ENCODE peak calls at places on chromosomes 7 and 10, in seven cellular contexts. V, B, T, Q, J, X and Z are unnamed samples.

GRCh38 chr7:41698726-41699125 is 4.2 kb downstream of the INHBA start:
- DNase-seq in V (no peak), B (peak), T (no peak), Q (no peak), J (no peak), X (peak), Z (no peak)

GRCh38 chr7:42736931-42737330 is 174.9 kb downstream of the C7orf25 start:
- DNase-seq in V (peak), B (no peak), T (no peak), Q (no peak), J (no peak), X (peak), Z (no peak)

GRCh38 chr7:32887395-32887794 is 4.2 kb downstream of the KBTBD2 start:
- DNase-seq in V (no peak), B (no peak), T (no peak), Q (no peak), J (no peak), X (no peak), Z (no peak)

GRCh38 chr7:27868117-27868516 is 128.2 kb downstream of the TAX1BP1 start:
- DNase-seq in V (no peak), B (peak), T (no peak), Q (no peak), J (no peak), X (peak), Z (peak)

GRCh38 chr7:34991938-34992840 is 45.1 kb downstream of the DPY19L1 start:
- DNase-seq in V (no peak), B (peak), T (no peak), Q (no peak), J (peak), X (no peak), Z (no peak)

GRCh38 chr10:86782691-86783418 is 26.4 kb downstream of the BMPR1A start:
- DNase-seq in V (no peak), B (no peak), T (no peak), Q (no peak), J (peak), X (no peak), Z (no peak)

GRCh38 chr7:36344618-36345017 is 45.0 kb upstream of the ANLN start:
- DNase-seq in V (no peak), B (no peak), T (no peak), Q (no peak), J (no peak), X (no peak), Z (no peak)

GRCh38 chr7:27203964-27204594 is 4.2 kb upstream of the HOXA13 start:
- DNase-seq in V (no peak), B (no peak), T (no peak), Q (no peak), J (no peak), X (no peak), Z (no peak)

GRCh38 chr7:16365177-16365576 is 56.2 kb downstream of the CRPPA start:
- DNase-seq in V (no peak), B (no peak), T (no peak), Q (no peak), J (no peak), X (no peak), Z (no peak)

GRCh38 chr7:150860978-150861295 is 8.6 kb downstream of the AOC1 start:
- DNase-seq in V (peak), B (no peak), T (no peak), Q (peak), J (no peak), X (no peak), Z (no peak)

GRCh38 chr10:79056736-79057391 is 11.9 kb upstream of the ZMIZ1 start:
- DNase-seq in V (no peak), B (no peak), T (no peak), Q (peak), J (no peak), X (no peak), Z (peak)

GRCh38 chr10:80407836-80408197 is 534 bp upstream of the PRXL2A start:
- DNase-seq in V (peak), B (no peak), T (peak), Q (peak), J (no peak), X (no peak), Z (peak)

GRCh38 chr10:51522858-51523257 is 176.5 kb downstream of the CSTF2T start:
- DNase-seq in V (no peak), B (no peak), T (no peak), Q (no peak), J (no peak), X (no peak), Z (no peak)

GRCh38 chr7:8184241-8184640 is 77.7 kb downstream of the ICA1 start:
- DNase-seq in V (no peak), B (no peak), T (no peak), Q (no peak), J (no peak), X (no peak), Z (no peak)

GRCh38 chr7:116525913-116526857 is 1.3 kb downstream of the CAV1 start:
- DNase-seq in V (peak), B (peak), T (peak), Q (peak), J (peak), X (peak), Z (peak)

GRCh38 chr7:105269397-105269796 is 119.3 kb downstream of the SRPK2 start:
- DNase-seq in V (no peak), B (no peak), T (no peak), Q (no peak), J (no peak), X (no peak), Z (no peak)

GRCh38 chr7:21580073-21580521 is 37.3 kb downstream of the DNAH11 start:
- DNase-seq in V (no peak), B (peak), T (no peak), Q (no peak), J (no peak), X (peak), Z (no peak)

GRCh38 chr7:19061331-19061730 is 56.1 kb downstream of the TWIST1 start:
- DNase-seq in V (no peak), B (peak), T (no peak), Q (no peak), J (no peak), X (no peak), Z (no peak)

GRCh38 chr10:47095848-47096612 is 184.8 kb downstream of the PTPN20 start:
- DNase-seq in V (no peak), B (no peak), T (no peak), Q (peak), J (no peak), X (no peak), Z (no peak)

GRCh38 chr10:125123363-125124113 is 36.8 kb downstream of the CTBP2 start:
- DNase-seq in V (no peak), B (peak), T (no peak), Q (peak), J (no peak), X (peak), Z (no peak)

GRCh38 chr10:82267960-82268359 is 393.0 kb downstream of the NRG3 start:
- DNase-seq in V (no peak), B (no peak), T (no peak), Q (no peak), J (no peak), X (no peak), Z (no peak)

GRCh38 chr10:35420044-35420443 is 83.7 kb downstream of the CCNY start:
- DNase-seq in V (no peak), B (peak), T (no peak), Q (no peak), J (no peak), X (peak), Z (no peak)

GRCh38 chr10:11319990-11320602 is 291.4 kb downstream of the USP6NL start:
- DNase-seq in V (no peak), B (no peak), T (no peak), Q (no peak), J (no peak), X (no peak), Z (no peak)

GRCh38 chr10:11320809-11321520 is 290.5 kb downstream of the USP6NL start:
- DNase-seq in V (no peak), B (no peak), T (no peak), Q (no peak), J (no peak), X (no peak), Z (no peak)

GRCh38 chr10:11322698-11323097 is 288.8 kb downstream of the USP6NL start:
- DNase-seq in V (no peak), B (no peak), T (no peak), Q (no peak), J (no peak), X (no peak), Z (no peak)

GRCh38 chr10:11317936-11318670 is 293.3 kb downstream of the USP6NL start:
- DNase-seq in V (no peak), B (peak), T (no peak), Q (no peak), J (no peak), X (no peak), Z (no peak)

DNA sequence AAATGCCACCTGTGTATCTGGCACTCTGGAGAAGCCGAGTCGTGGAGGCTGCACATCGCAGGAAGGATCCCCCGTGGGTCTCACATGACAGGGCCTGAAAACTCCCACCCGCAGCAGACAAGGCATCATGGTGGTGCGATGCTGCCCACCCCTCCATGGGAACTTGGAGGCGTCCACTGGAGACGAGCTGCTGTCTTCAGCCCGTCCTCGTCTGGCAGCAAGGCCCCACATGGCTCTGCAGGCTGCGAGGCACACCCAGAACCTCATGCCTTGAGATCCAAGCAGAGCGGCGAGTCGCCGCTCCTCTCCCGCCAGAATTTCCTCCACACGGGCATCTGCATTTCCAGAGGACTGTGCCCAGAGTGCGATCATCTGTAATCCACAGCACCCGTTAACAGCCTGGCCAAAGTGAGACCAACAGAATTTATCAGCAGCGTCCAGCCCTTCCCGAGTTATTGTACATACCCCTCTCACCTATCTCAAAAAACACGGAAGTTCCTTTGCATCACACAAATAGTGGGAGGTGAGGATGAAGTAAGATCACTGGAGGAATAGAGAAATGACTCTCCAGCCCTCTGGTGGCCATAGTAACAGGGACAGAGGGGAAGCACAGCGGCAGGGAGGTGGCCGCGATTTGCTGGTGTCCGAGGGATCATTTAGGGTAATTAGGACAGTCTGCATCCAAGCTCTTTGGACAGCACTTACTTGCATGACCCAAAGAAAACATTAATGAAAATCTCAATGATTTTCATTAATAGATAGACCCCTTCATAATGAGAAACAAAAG is 292.4 kb downstream of the USP6NL start:
- DNase-seq in V (no peak), B (no peak), T (no peak), Q (no peak), J (no peak), X (no peak), Z (no peak)
- TF ChIP-seq CTCF in V (peak), B (no peak), T (peak), Q (no peak), J (no peak), X (no peak), Z (no peak)

GRCh38 chr10:5449823-5450222 is 37.5 kb downstream of the NET1 start:
- DNase-seq in V (no peak), B (peak), T (no peak), Q (no peak), J (no peak), X (peak), Z (no peak)
- TF ChIP-seq CTCF in V (no peak), B (peak), T (peak), Q (no peak), J (no peak), X (no peak), Z (peak)

DNA sequence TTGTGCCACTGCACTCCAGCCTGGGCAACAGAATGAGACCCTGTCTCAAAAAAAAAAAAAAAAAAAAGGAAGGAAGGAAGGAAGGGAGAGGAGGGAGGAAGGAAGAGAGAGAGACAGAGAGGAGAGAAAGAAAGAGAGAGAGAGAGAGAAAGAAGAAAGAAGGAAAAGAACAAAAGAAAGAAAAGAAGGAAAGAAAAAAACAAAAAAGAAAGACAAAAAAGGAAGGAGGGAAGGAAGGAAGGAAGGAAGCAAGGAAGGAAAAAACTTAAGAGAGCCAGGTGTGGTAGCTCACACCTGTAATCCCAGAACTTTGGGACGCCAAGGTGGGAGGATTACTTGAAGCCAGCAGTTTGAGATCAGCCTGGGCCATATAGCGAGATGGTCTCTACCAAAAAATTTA is 731 bp upstream of the SPACDR start:
- DNase-seq in V (no peak), B (no peak), T (no peak), Q (no peak), J (no peak), X (no peak), Z (no peak)
- TF ChIP-seq CTCF in V (no peak), B (no peak), T (no peak), Q (no peak), J (no peak), X (no peak), Z (no peak)

GRCh38 chr10:18687706-18688105 is 28.5 kb downstream of the ARL5B start:
- DNase-seq in V (no peak), B (no peak), T (no peak), Q (no peak), J (no peak), X (no peak), Z (no peak)

GRCh38 chr10:18690541-18690940 is 31.3 kb downstream of the ARL5B start:
- DNase-seq in V (no peak), B (no peak), T (no peak), Q (no peak), J (no peak), X (no peak), Z (no peak)

GRCh38 chr10:18687195-18687594 is 28.0 kb downstream of the ARL5B start:
- DNase-seq in V (no peak), B (no peak), T (no peak), Q (no peak), J (no peak), X (no peak), Z (no peak)

GRCh38 chr10:18685555-18685954 is 26.3 kb downstream of the ARL5B start:
- DNase-seq in V (no peak), B (no peak), T (no peak), Q (no peak), J (no peak), X (no peak), Z (no peak)

DNA sequence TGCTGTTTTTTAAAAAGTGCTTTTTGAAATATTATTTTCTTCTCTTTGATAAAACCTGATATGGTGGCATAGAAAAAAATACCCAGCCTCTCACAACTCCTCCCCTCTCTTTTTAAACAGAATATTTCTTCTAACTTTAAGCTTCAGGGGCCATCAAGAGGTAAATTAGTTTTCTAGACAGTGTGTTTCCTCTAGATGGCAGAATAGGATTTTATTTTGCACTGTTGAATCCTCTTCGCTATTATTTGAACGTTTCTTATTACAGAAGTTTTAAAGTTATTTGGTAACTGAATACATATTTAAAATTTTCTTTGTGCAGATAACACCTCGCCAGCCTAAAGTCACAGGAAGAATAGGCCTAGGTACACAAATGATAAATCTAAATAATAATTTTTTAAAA is 30.3 kb downstream of the ARL5B start:
- DNase-seq in V (no peak), B (peak), T (no peak), Q (no peak), J (no peak), X (peak), Z (no peak)
- TF ChIP-seq CTCF in V (peak), B (peak), T (peak), Q (no peak), J (no peak), X (peak), Z (no peak)

GRCh38 chr10:100705139-100705538 is 40.2 kb upstream of the PAX2 start:
- DNase-seq in V (no peak), B (no peak), T (no peak), Q (peak), J (no peak), X (no peak), Z (no peak)
- TF ChIP-seq CTCF in V (peak), B (no peak), T (no peak), Q (no peak), J (peak), X (no peak), Z (no peak)